ENCODE peak calls at places on chromosomes 2 and 18, in four cellular contexts. S is GM23338, G is neural progenitor cell, B is K562. V is an unnamed sample. For H3K4me1, the result is how much of the 10 kb centered on the place peaks cover.

GRCh38 chr2:236159778-236160170 is 8.4 kb downstream of the GBX2 start:
- DNase-seq in S (peak), G (no peak), B (no peak), V (no peak)

GRCh38 chr2:38551746-38552145 is 51.0 kb downstream of the HNRNPLL start:
- DNase-seq in S (no peak), G (no peak), B (no peak), V (no peak)

GRCh38 chr2:17309186-17309585 is 209.1 kb downstream of the RAD51AP2 start:
- DNase-seq in S (no peak), G (no peak), B (no peak), V (no peak)

GRCh38 chr2:172704072-172704936 is 31.3 kb upstream of the RAPGEF4 start:
- DNase-seq in S (peak), G (peak), B (peak), V (no peak)

GRCh38 chr2:215059724-215060123 is 78.7 kb downstream of the ABCA12 start:
- DNase-seq in S (no peak), G (no peak), B (no peak), V (no peak)

GRCh38 chr2:121890041-121890440 is 134.6 kb downstream of the TSN start:
- DNase-seq in S (no peak), G (no peak), B (no peak), V (no peak)

GRCh38 chr2:60550151-60550983 is 3.1 kb downstream of the BCL11A start:
- DNase-seq in S (peak), G (peak), B (peak), V (peak)

GRCh38 chr2:217833439-217833838 is 169.4 kb downstream of the TNS1 start:
- DNase-seq in S (no peak), G (no peak), B (no peak), V (no peak)

GRCh38 chr18:47893939-47894699 is 36.3 kb downstream of the SMAD2 start:
- DNase-seq in S (no peak), G (no peak), B (peak), V (no peak)

GRCh38 chr2:140997997-140998396 is 1132.8 kb downstream of the LRP1B start:
- DNase-seq in S (no peak), G (no peak), B (no peak), V (no peak)

GRCh38 chr18:61929881-61930640 is 37.3 kb upstream of the RNF152 start:
- DNase-seq in S (no peak), G (no peak), B (no peak), V (no peak)

GRCh38 chr2:235669983-235670962 is 176.4 kb downstream of the AGAP1 start:
- DNase-seq in S (peak), G (peak), B (no peak), V (peak)

GRCh38 chr2:78707776-78708386 is 317.6 kb upstream of the REG3G start:
- DNase-seq in S (no peak), G (no peak), B (no peak), V (no peak)

GRCh38 chr18:11672846-11673454 is 16.1 kb upstream of the GNAL start:
- DNase-seq in S (no peak), G (no peak), B (no peak), V (no peak)

GRCh38 chr2:168215813-168216212 is 31.6 kb downstream of the STK39 start:
- DNase-seq in S (no peak), G (no peak), B (no peak), V (no peak)

GRCh38 chr2:54945401-54946219 is 104.6 kb downstream of the RTN4 start:
- DNase-seq in S (no peak), G (no peak), B (no peak), V (peak)

GRCh38 chr2:236163483-236164200 is 4.5 kb downstream of the GBX2 start:
- DNase-seq in S (peak), G (peak), B (no peak), V (no peak)

GRCh38 chr2:85926526-85926925 is 37.7 kb upstream of the ST3GAL5 start:
- DNase-seq in S (no peak), G (no peak), B (no peak), V (no peak)

GRCh38 chr2:240479561-240479960 is 44.1 kb downstream of the GPC1 start:
- DNase-seq in S (no peak), G (no peak), B (no peak), V (no peak)

GRCh38 chr2:33373986-33374385 is 102.5 kb upstream of the RASGRP3 start:
- DNase-seq in S (no peak), G (no peak), B (no peak), V (no peak)

GRCh38 chr18:24369420-24369819 is 28.2 kb downstream of the OSBPL1A start:
- DNase-seq in S (no peak), G (no peak), B (no peak), V (no peak)

GRCh38 chr2:18479901-18480369 is 80.5 kb downstream of the RDH14 start:
- DNase-seq in S (no peak), G (no peak), B (no peak), V (peak)

GRCh38 chr2:55176094-55176415 is 56.0 kb downstream of the CLHC1 start:
- DNase-seq in S (no peak), G (no peak), B (no peak), V (no peak)

GRCh38 chr2:53403836-53404413 is 363.7 kb upstream of the CHAC2 start:
- DNase-seq in S (no peak), G (no peak), B (no peak), V (no peak)

GRCh38 chr2:233674314-233674713 is 2.6 kb downstream of the UGT1A9 start:
- DNase-seq in S (no peak), G (no peak), B (no peak), V (no peak)

GRCh38 chr2:138757376-138757775 is 22.8 kb downstream of the NXPH2 start:
- DNase-seq in S (no peak), G (no peak), B (no peak), V (no peak)

GRCh38 chr2:39121523-39122063 is 742 bp upstream of the SOS1 start:
- DNase-seq in S (no peak), G (peak), B (no peak), V (no peak)

GRCh38 chr2:31089645-31090044 is 48.6 kb downstream of the GALNT14 start:
- DNase-seq in S (peak), G (no peak), B (no peak), V (no peak)

GRCh38 chr2:26317377-26318105 is 28.4 kb upstream of the SELENOI start:
- DNase-seq in S (no peak), G (no peak), B (no peak), V (no peak)

GRCh38 chr2:169065864-169066507 is 3.4 kb upstream of the DHRS9 start:
- DNase-seq in S (no peak), G (no peak), B (no peak), V (no peak)

GRCh38 chr2:127576433-127577207 is 41.1 kb downstream of the MYO7B start:
- DNase-seq in S (peak), G (no peak), B (no peak), V (peak)

GRCh38 chr18:58402247-58402646 is 226.6 kb downstream of the ALPK2 start:
- DNase-seq in S (no peak), G (no peak), B (no peak), V (no peak)

GRCh38 chr2:225041871-225042799 is at the start of gene DOCK10:
- DNase-seq in S (peak), G (peak), B (no peak), V (no peak)

GRCh38 chr2:191264647-191265079 is 19.5 kb downstream of the MYO1B start:
- DNase-seq in S (no peak), G (no peak), B (no peak), V (no peak)

GRCh38 chr2:26884486-26884885 is 36.6 kb downstream of the DPYSL5 start:
- DNase-seq in S (no peak), G (no peak), B (no peak), V (no peak)

GRCh38 chr2:64391459-64391858 is 62.5 kb upstream of the LGALSL start:
- DNase-seq in S (no peak), G (no peak), B (peak), V (no peak)

GRCh38 chr2:44997948-44998347 is 11.3 kb downstream of the SIX2 start:
- DNase-seq in S (peak), G (no peak), B (no peak), V (no peak)

DNA sequence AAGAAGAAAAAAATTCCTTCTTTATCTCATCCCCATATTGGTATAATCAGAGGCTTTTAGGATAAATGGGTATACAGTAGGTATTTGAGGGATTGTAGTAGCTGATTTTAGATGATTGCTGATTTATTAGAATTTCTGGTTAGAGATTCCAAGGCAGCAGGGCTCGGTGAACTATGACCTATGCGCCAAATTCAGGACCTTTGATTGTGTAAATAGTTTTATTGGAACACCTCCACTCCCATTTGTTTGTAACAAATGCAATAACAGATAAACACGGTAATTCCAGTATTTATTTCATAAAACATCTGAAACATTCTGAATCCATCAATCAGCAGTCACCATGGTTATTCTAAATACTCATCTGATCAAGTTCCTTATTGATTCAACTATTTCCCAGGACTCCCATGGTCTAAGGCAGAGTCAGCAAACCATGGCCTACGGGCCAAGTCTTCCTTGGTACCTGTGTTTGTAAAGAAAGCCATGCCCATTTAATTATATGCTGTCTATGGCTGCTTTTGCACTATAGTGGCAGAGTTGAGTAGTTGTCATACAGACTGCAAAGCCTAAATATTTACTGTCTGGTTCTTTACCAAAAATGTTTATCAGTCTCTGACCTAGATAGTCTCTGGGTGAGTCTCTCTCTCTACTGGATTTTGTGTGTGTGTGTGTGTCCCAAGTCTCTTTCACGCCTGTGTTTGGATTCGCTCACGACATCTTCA is 4.3 kb downstream of the MGAT5 start:
- DNase-seq in S (no peak), G (no peak), B (no peak), V (no peak)
- H3K4me1 ChIP-seq in S (under half), G (under half), B (under half), V (half or more)

GRCh38 chr18:28995319-28995718 is 818.4 kb upstream of the CDH2 start:
- DNase-seq in S (no peak), G (no peak), B (no peak), V (no peak)
- TF ChIP-seq CTCF in S (peak), G (peak), B (no peak), V (no peak)

GRCh38 chr18:49090901-49091300 is 140.1 kb upstream of the SMAD7 start:
- DNase-seq in S (no peak), G (no peak), B (no peak), V (no peak)
- H3K4me1 ChIP-seq in S (under half), G (under half), B (under half), V (under half)

DNA sequence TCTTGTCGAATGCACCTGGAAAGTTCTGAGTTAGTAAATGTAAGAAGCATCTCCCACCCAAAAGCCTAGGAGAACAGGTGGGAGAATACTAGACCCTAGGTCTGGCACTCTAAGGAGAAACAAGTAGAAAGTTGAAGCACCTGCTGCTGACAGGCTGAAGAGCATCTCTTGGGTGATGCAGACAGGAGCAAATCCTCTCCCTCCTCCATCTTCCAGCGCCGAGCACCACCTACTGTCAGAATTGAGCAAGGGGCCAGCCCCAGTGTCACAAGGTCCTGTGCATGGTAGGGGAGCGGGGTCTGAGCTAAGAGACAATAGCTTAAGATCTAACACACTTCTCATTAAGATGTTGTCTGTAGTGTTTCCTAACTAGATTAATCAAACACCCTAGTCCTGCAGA is 52.9 kb downstream of the HK2 start:
- DNase-seq in S (no peak), G (peak), B (no peak), V (no peak)
- TF ChIP-seq CTCF in S (peak), G (peak), B (no peak), V (no peak)

GRCh38 chr2:12055219-12055618 is 308.8 kb downstream of the LPIN1 start:
- DNase-seq in S (no peak), G (no peak), B (no peak), V (no peak)
- H3K4me1 ChIP-seq in S (under half), G (under half), B (under half), V (under half)

GRCh38 chr2:182729710-182730339 is 13.8 kb downstream of the DNAJC10 start:
- DNase-seq in S (no peak), G (no peak), B (no peak), V (no peak)
- TF ChIP-seq CTCF in S (no peak), G (no peak), B (no peak), V (no peak)

GRCh38 chr2:99862566-99862965 is 279.8 kb downstream of the AFF3 start:
- DNase-seq in S (no peak), G (no peak), B (no peak), V (no peak)
- H3K4me1 ChIP-seq in S (under half), G (under half), B (under half), V (under half)

GRCh38 chr18:7000484-7001096 is 117.0 kb downstream of the LAMA1 start:
- DNase-seq in S (peak), G (peak), B (peak), V (no peak)
- TF ChIP-seq CTCF in S (peak), G (peak), B (peak), V (peak)